ENCODE peak calls at places on chromosomes 12 and 14, in six cellular contexts. R is hepatocyte, F is fibroblast of lung, M is neural progenitor cell, X is mammary epithelial cell, U is K562. Q is an unnamed sample.

GRCh38 chr12:64470507-64470906 is 18.6 kb downstream of the TBK1 start:
- DNase-seq in F (no peak), M (no peak), U (no peak), X (no peak), R (no peak), Q (no peak)

GRCh38 chr14:53156238-53156637 is 3.1 kb upstream of the DDHD1 start:
- DNase-seq in R (no peak), F (no peak), X (no peak), M (no peak), U (no peak), Q (no peak)

GRCh38 chr12:121748571-121749265 is 36.2 kb downstream of the TMEM120B start:
- DNase-seq in R (peak), X (no peak), F (peak), U (peak), M (peak), Q (peak)

GRCh38 chr14:65879218-65880009 is 466.9 kb downstream of the FUT8 start:
- DNase-seq in U (no peak), R (no peak), F (peak), X (peak), M (no peak), Q (peak)

GRCh38 chr12:109308534-109309440 is at the start of gene FOXN4:
- DNase-seq in F (no peak), R (peak), M (peak), X (no peak), U (no peak), Q (no peak)

GRCh38 chr12:14260011-14260993 is 105.2 kb upstream of the ATF7IP start:
- DNase-seq in R (peak), M (peak), U (peak), F (peak), X (peak), Q (peak)

GRCh38 chr14:96762650-96763049 is 34.5 kb upstream of the VRK1 start:
- DNase-seq in X (peak), M (peak), R (peak), F (peak), U (peak), Q (peak)

GRCh38 chr14:24895243-24895583 is 154.7 kb downstream of the STXBP6 start:
- DNase-seq in U (no peak), M (peak), X (no peak), R (no peak), F (no peak), Q (peak)

GRCh38 chr14:54792288-54792687 is 110.3 kb downstream of the GCH1 start:
- DNase-seq in U (no peak), R (no peak), F (no peak), X (no peak), M (peak), Q (no peak)

GRCh38 chr12:111271674-111272418 is 97.0 kb downstream of the PHETA1 start:
- DNase-seq in M (no peak), U (no peak), F (no peak), R (no peak), X (no peak), Q (no peak)

GRCh38 chr12:55738113-55739024 is 4.6 kb upstream of the GDF11 start:
- DNase-seq in U (peak), R (peak), F (peak), X (peak), M (peak), Q (peak)

GRCh38 chr12:132766380-132767085 is 4.9 kb upstream of the ANKLE2 start:
- DNase-seq in X (no peak), M (no peak), U (peak), F (peak), R (no peak), Q (peak)

GRCh38 chr14:64074961-64075619 is 219.1 kb downstream of the ESR2 start:
- DNase-seq in X (peak), R (no peak), M (no peak), U (no peak), F (peak), Q (peak)

GRCh38 chr14:23227566-23227965 is 10.2 kb upstream of the RNF212B start:
- DNase-seq in U (no peak), R (no peak), F (no peak), X (peak), M (no peak), Q (no peak)

GRCh38 chr12:7131502-7131866 is 1.3 kb downstream of the CLSTN3 start:
- DNase-seq in R (no peak), X (no peak), M (peak), U (no peak), F (no peak), Q (no peak)

GRCh38 chr14:106210650-106211049 is 684.3 kb downstream of the TMEM121 start:
- DNase-seq in U (peak), F (no peak), X (no peak), M (no peak), R (no peak), Q (no peak)

GRCh38 chr12:48995061-48995879 is 3.9 kb downstream of the DDN start:
- DNase-seq in M (peak), R (peak), X (peak), F (peak), U (peak), Q (peak)

GRCh38 chr12:48991247-48992050 is 7.7 kb downstream of the DDN start:
- DNase-seq in R (no peak), M (no peak), X (no peak), F (no peak), U (no peak), Q (no peak)

GRCh38 chr12:48996794-48997718 is 2.1 kb downstream of the DDN start:
- DNase-seq in R (peak), X (no peak), U (peak), M (peak), F (peak), Q (peak)

GRCh38 chr12:48993787-48994186 is 5.4 kb downstream of the DDN start:
- DNase-seq in F (no peak), U (no peak), M (no peak), X (no peak), R (no peak), Q (no peak)

DNA sequence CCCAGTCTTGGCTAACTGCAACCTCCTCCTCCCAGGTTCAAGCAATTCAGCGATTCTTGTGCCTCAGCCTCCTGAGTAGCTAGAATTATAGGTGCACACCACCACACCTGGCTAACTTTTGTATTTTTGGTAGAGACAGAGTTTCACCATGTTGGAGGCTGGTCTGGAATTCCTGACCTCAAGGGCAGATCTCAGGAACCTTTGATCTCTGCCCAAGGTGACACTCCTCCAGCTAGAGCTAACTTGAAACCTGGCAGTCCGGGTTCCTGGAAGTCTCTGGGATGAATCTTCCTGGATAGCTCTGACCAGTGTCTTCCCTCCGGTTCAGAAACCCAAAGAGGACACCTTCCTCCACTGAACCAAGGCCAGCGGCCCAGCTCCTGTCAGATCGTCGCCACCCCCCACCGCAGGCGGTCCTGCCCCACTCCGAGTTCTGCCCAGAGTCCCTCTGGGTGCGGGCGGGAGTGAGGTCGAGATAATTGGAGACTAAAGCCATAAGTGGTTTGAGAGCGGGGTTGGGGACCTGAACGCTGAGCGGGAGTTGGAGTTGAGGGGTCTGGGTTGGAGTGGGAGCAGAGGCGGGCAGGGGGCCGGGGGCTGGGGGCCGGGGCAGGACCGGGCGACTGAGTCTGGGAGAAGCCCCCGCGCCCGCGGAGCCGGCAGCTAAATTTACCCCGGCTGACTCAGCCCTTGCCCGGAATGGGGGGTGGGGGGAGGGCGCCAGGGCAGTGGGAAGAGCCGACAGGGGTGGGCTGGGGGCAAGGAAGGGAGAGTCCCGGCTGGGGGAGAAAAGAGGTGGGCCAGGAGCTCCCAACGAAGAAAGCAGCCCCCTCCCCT is 4.7 kb downstream of the DDN start:
- DNase-seq in M (no peak), X (no peak), F (no peak), U (no peak), R (no peak), Q (no peak)
- TF ChIP-seq EZH2 in M (no peak), X (no peak), F (no peak), U (no peak), R (no peak), Q (no peak)

DNA sequence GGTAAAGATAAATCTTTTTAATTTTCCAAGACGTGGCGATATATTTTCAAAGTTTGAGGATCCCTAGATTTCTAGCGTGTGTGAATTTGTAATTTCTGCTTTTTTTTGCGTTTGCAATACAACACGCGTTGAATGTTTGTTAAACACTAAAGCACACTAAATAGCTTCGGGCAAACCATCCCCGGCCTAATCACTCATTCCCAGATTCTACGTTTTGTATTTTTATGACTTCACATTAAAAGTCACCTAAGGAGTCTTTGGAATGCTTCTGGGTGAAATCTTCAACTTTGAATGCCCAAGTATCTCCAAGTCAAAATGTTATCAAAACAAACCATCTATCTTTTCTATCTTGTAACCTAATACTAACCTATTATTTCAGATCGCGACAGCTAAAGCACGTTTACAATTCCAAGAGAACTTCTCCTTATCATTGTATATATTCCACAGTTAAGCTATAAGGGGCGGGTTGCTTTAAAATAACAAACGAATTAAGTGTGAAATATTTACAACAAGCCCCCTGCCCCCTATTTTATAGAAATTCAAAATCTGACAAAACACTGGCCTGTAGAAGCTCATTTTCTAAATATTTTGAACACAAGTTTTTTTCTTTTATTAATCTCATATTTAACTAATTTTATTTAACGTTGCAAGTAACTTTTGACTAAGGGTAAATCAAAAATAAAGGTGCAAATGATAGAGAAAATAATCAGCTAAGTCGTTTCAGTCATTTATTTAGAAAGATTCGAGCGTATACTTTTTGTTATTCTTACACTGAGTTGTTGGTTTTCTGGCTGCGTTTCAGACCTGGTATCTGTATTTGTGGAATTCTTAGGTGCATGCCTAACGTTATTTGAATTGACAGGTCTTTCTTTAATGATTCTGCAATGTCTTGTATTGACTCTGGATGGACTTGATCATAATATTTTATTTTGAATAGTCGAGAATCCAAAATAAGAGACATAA is 1.2 kb downstream of the ALX1 start:
- DNase-seq in R (no peak), M (no peak), U (no peak), X (no peak), F (peak), Q (no peak)
- H2AFZ ChIP-seq in R (peak), M (peak), U (no peak), X (no peak), F (no peak), Q (no peak)

GRCh38 chr12:57263096-57263495 is 12.1 kb upstream of the STAC3 start:
- DNase-seq in X (no peak), F (no peak), M (no peak), U (no peak), R (no peak), Q (no peak)
- TF ChIP-seq CTCF in X (no peak), F (no peak), M (no peak), U (no peak), R (no peak), Q (no peak)

DNA sequence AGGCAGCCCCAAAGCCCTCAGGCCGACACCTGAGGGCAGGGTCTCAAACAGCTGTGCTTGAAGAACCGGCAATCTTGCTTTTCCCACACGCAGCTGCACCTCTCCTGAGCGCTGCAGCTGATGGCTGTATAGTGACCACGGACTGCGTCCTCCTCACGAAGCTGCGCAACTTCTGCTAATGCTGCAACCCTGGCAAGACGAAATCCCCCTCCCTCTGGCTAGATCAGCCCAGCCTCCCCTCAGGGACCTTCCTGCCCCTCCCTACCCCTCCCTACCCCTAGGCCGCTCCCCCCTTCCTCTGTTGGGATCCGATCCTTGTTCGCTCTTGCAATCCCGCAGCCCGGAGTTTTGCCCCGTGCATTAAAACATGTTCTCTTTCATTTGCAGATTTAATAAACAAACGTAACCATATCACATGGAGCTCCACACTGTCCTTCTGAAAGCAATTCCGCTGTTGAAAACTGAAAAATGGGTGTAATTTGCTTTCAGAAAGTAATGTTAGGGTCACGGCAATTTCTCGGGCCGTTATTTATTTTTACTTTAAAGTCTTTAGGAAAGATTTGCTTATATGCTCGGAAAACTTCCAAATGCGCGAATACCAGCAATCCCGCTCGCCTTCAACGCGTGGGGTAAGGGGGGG is 4.8 kb upstream of the PAX9 start:
- DNase-seq in U (no peak), R (no peak), X (no peak), M (peak), F (peak), Q (no peak)
- TF ChIP-seq EZH2 in U (no peak), R (no peak), X (no peak), M (peak), F (no peak), Q (no peak)

GRCh38 chr12:11969437-11970154 is 101.1 kb upstream of the BCL2L14 start:
- DNase-seq in U (no peak), R (no peak), M (peak), F (no peak), X (no peak), Q (no peak)
- H2AFZ ChIP-seq in U (no peak), R (no peak), M (peak), F (no peak), X (no peak), Q (no peak)

DNA sequence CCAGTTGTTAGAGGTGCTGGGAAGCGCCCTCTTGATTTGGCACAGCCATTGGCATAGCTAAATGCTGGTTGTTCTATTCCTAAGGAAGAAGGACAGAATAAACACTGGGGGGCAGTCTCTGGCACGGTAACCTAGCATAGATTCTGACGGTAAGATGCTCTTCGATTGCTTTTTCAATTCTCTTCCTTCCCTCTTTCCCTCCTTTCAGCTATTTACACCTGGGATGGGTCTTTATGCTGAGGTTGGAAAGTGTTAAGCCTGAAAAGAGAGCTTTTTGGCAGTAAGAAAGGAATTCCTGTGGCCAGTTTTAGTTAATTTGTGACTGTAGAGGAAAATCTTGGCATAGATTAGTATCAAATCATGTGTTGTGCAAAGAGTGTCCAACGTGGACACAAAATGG is 162.8 kb downstream of the SNAPC1 start:
- DNase-seq in F (peak), M (peak), R (no peak), U (no peak), X (peak), Q (peak)
- TF ChIP-seq CTCF in F (peak), M (peak), R (peak), U (peak), X (peak), Q (peak)

DNA sequence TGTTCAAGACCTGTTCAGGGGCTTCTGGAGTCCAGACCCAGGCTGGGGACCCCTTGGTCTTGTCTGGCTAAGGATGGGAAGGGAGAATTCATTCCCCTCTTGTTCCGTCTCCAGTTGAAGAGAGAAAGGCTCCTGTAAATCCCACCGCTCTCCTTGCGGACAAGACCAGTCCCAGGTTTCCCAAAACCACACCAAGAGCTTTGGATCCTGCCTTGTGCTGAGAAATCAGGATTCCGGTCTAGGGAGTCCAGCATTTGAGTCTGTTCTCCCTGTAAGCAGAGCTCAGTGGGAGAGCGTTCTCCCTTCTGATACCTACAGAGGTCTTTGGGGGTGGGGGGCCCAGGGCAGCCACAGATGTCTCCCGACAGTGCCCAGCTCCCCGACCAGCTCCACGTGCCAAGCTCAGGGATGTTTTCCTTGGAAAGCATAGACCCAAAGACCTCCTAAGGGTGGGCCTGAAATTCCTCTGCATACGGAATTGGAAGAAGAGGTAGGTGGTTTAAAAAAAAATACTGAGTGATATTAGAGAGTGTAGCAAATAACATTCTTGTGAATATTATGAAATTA is 1.9 kb downstream of the HOXC13 start:
- DNase-seq in F (no peak), R (no peak), M (no peak), U (no peak), X (peak), Q (no peak)
- TF ChIP-seq EZH2 in F (no peak), R (no peak), M (no peak), U (no peak), X (no peak), Q (no peak)

GRCh38 chr14:61512026-61512425 is 183.3 kb upstream of the HIF1A start:
- DNase-seq in F (peak), U (no peak), X (peak), M (no peak), R (no peak), Q (no peak)

GRCh38 chr14:61510736-61511557 is 184.4 kb upstream of the HIF1A start:
- DNase-seq in U (no peak), R (no peak), M (no peak), X (no peak), F (no peak), Q (no peak)

GRCh38 chr14:61512508-61512907 is 182.8 kb upstream of the HIF1A start:
- DNase-seq in U (no peak), F (peak), M (no peak), X (peak), R (no peak), Q (peak)

GRCh38 chr14:61514006-61514830 is 181.1 kb upstream of the HIF1A start:
- DNase-seq in F (peak), M (no peak), R (no peak), U (no peak), X (peak), Q (peak)

DNA sequence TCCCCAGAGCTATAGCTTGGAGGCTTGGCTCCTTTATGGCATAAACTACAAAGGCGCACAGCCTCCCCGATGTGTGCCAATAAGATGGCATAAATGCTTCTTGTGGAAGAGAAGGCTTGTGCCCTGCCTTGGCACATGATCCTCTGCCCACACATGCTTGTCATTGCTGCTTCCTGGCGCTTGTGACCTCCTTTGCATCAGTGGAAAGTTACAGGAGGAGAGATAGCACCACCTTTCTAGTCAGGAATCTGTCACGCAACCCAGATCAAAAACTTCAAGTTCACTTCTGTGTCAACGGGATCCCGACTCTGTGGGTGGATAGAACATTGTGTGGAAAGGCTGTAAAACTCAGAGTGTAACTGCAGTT is 183.8 kb upstream of the HIF1A start:
- DNase-seq in X (peak), R (no peak), U (no peak), M (no peak), F (no peak), Q (no peak)
- H2AFZ ChIP-seq in X (peak), R (no peak), U (no peak), M (no peak), F (no peak), Q (no peak)